ENCODE peak calls at places on chromosome 12, in eight cellular contexts. L is HS-27A, Z is retina, B is Right ventricle myocardium inferior, S is tibial artery, P is T follicular helper cell, J is NCI-H1092, G is left ventricle myocardium inferior. E is an unnamed sample.

GRCh38 chr12:64633940-64634337 is 23.6 kb downstream of the RASSF3 start:
- DNase-seq in B (no peak), L (no peak), Z (no peak), J (no peak), P (no peak), G (peak; percentile 46), S (peak; percentile 59), E (no peak)

GRCh38 chr12:91326043-91327027 is 143.7 kb upstream of the DCN start:
- DNase-seq in S (peak; percentile 61), J (peak; percentile 1), Z (peak; percentile 53), P (no peak), G (no peak), L (peak; percentile 55), B (no peak), E (peak; percentile 27)

GRCh38 chr12:104354868-104355570 is 51.5 kb downstream of the EID3 start:
- DNase-seq in J (no peak), G (no peak), Z (no peak), S (no peak), L (no peak), P (no peak), B (no peak), E (no peak)

GRCh38 chr12:112354399-112354798 is 27.8 kb downstream of the HECTD4 start:
- DNase-seq in J (no peak), P (no peak), G (no peak), S (no peak), B (no peak), L (no peak), Z (no peak), E (no peak)

GRCh38 chr12:12474471-12474928 is 88.2 kb downstream of the DUSP16 start:
- DNase-seq in J (no peak), P (no peak), L (no peak), B (no peak), Z (no peak), G (no peak), S (no peak), E (no peak)

GRCh38 chr12:64814432-64814831 is 10.0 kb upstream of the TBC1D30 start:
- DNase-seq in B (no peak), L (no peak), G (no peak), Z (no peak), P (no peak), J (peak; percentile 15), S (no peak), E (no peak)

GRCh38 chr12:2179953-2180736 is 127.4 kb downstream of the CACNA1C start:
- DNase-seq in L (peak; percentile 91), P (no peak), J (no peak), G (peak; percentile 67), S (peak; percentile 84), B (peak; percentile 77), Z (no peak), E (no peak)

GRCh38 chr12:109999983-110000505 is 814 bp downstream of the ANKRD13A start:
- DNase-seq in P (no peak), S (peak; percentile 31), B (no peak), L (no peak), G (no peak), J (no peak), Z (peak; percentile 33), E (no peak)

GRCh38 chr12:41345071-41345470 is 157.0 kb downstream of the PDZRN4 start:
- DNase-seq in B (no peak), J (no peak), L (no peak), Z (peak; percentile 60), P (no peak), S (no peak), G (no peak), E (no peak)

GRCh38 chr12:123916729-123917128 is 55.9 kb downstream of the CCDC92 start:
- DNase-seq in Z (no peak), L (no peak), B (peak; percentile 37), S (no peak), J (no peak), G (no peak), P (no peak), E (no peak)

GRCh38 chr12:24133385-24133784 is 183.9 kb upstream of the SOX5 start:
- DNase-seq in L (no peak), B (no peak), J (no peak), P (no peak), Z (no peak), G (no peak), S (no peak), E (no peak)

GRCh38 chr12:89278862-89279261 is 73.4 kb downstream of the DUSP6 start:
- DNase-seq in J (no peak), Z (no peak), L (no peak), S (no peak), B (no peak), G (no peak), P (no peak), E (no peak)

GRCh38 chr12:71312767-71313375 is 126.7 kb upstream of the LGR5 start:
- DNase-seq in Z (no peak), B (no peak), P (no peak), L (peak; percentile 39), J (no peak), G (no peak), S (no peak), E (no peak)

GRCh38 chr12:29439506-29439905 is 58.0 kb downstream of the OVCH1 start:
- DNase-seq in Z (no peak), P (no peak), S (no peak), L (no peak), G (no peak), B (no peak), J (no peak), E (no peak)

GRCh38 chr12:102388469-102388868 is 91.9 kb downstream of the IGF1 start:
- DNase-seq in P (no peak), Z (no peak), B (no peak), L (no peak), S (no peak), G (no peak), J (no peak), E (no peak)

GRCh38 chr12:50589650-50590435 is 85.1 kb downstream of the DIP2B start:
- DNase-seq in S (no peak), Z (no peak), P (no peak), B (no peak), J (no peak), L (peak; percentile 63), G (no peak), E (peak; percentile 10)

GRCh38 chr12:116558280-116559079 is 701 bp upstream of the MAP1LC3B2 start:
- DNase-seq in L (no peak), P (no peak), J (no peak), S (no peak), Z (no peak), B (no peak), G (no peak), E (no peak)

GRCh38 chr12:92495108-92495507 is 207.7 kb upstream of the PLEKHG7 start:
- DNase-seq in L (no peak), J (no peak), S (no peak), G (no peak), P (no peak), Z (no peak), B (no peak), E (no peak)

GRCh38 chr12:49019120-49019430 is 499 bp upstream of the PRKAG1 start:
- DNase-seq in J (no peak), Z (no peak), P (no peak), S (no peak), G (no peak), L (no peak), B (no peak), E (no peak)

GRCh38 chr12:6369916-6370575 is 5.3 kb downstream of the SCNN1A start:
- DNase-seq in B (no peak), Z (no peak), P (no peak), J (no peak), L (no peak), S (no peak), G (no peak), E (no peak)

GRCh38 chr12:4828176-4828575 is 81.5 kb upstream of the KCNA1 start:
- DNase-seq in B (no peak), L (no peak), G (no peak), P (no peak), Z (no peak), J (no peak), S (no peak), E (no peak)

GRCh38 chr12:8844665-8845064 is 22.2 kb downstream of the A2ML1 start:
- DNase-seq in Z (no peak), L (no peak), P (no peak), S (no peak), G (peak; percentile 74), J (no peak), B (peak; percentile 79), E (no peak)

GRCh38 chr12:106138279-106138645 is 492 bp downstream of the NUAK1 start:
- DNase-seq in B (no peak), J (no peak), G (no peak), Z (no peak), L (no peak), P (no peak), S (no peak), E (no peak)

GRCh38 chr12:7695159-7695930 is at the start of gene GDF3:
- DNase-seq in G (no peak), B (no peak), Z (no peak), L (no peak), P (no peak), S (peak; percentile 27), J (no peak), E (no peak)

GRCh38 chr12:73342733-73343132 is 1070.6 kb downstream of the TRHDE start:
- DNase-seq in P (no peak), S (no peak), G (no peak), J (no peak), L (no peak), B (no peak), Z (no peak), E (no peak)

GRCh38 chr12:107501681-107502080 is 183.9 kb upstream of the PWP1 start:
- DNase-seq in S (no peak), L (no peak), J (no peak), P (no peak), B (no peak), Z (no peak), G (no peak), E (no peak)

GRCh38 chr12:76037130-76038105 is 5.8 kb upstream of the PHLDA1 start:
- DNase-seq in G (no peak), J (peak; percentile 24), P (peak; percentile 9), L (no peak), Z (peak; percentile 59), B (no peak), S (no peak), E (no peak)

GRCh38 chr12:115132145-115132544 is 448.2 kb upstream of the TBX3 start:
- DNase-seq in J (no peak), P (no peak), L (no peak), Z (no peak), S (no peak), B (no peak), G (no peak), E (no peak)

E was measured in T-helper 2 cell.